ENCODE peak calls at places on chromosomes 4 and X, in nine cellular contexts. L is body of pancreas, E is A549, D is sigmoid colon, M is adrenal gland, V is stomach, S is Peyer's patch, P is HCT116, I is K562. Y is an unnamed sample.

GRCh38 chr4:136805582-136805981 is 726.7 kb downstream of the PCDH18 start:
- DNase-seq in L (no peak), E (no peak), D (no peak), M (no peak), V (no peak), S (no peak), P (no peak), I (no peak), Y (no peak)

GRCh38 chr4:153458969-153459368 is 7.2 kb upstream of the TMEM131L start:
- DNase-seq in L (no peak), E (no peak), D (no peak), M (no peak), V (no peak), S (no peak), P (no peak), I (no peak), Y (no peak)

GRCh38 chrX:41781500-41781899 is 57.5 kb downstream of the GPR82 start:
- DNase-seq in L (no peak), E (peak), D (no peak), M (no peak), V (no peak), S (no peak), P (peak), I (peak), Y (no peak)

GRCh38 chrX:136783159-136783558 is 2.4 kb upstream of the ARHGEF6 start:
- DNase-seq in L (no peak), E (peak), D (no peak), M (no peak), V (no peak), S (no peak), P (no peak), I (no peak), Y (no peak)

GRCh38 chr4:77615153-77615552 is 9.5 kb downstream of the CXCL13 start:
- DNase-seq in L (no peak), E (no peak), D (no peak), M (no peak), V (no peak), S (no peak), P (no peak), I (no peak), Y (no peak)

GRCh38 chrX:39725114-39725513 is 372.6 kb downstream of the BCOR start:
- DNase-seq in L (no peak), E (peak), D (no peak), M (no peak), V (no peak), S (no peak), P (no peak), I (no peak), Y (no peak)

GRCh38 chr4:42172921-42173320 is 20.5 kb upstream of the BEND4 start:
- DNase-seq in L (no peak), E (no peak), D (no peak), M (no peak), V (no peak), S (no peak), P (no peak), I (no peak), Y (no peak)

GRCh38 chr4:77184018-77184417 is 27.0 kb downstream of the CCNG2 start:
- DNase-seq in L (no peak), E (no peak), D (no peak), M (no peak), V (no peak), S (no peak), P (no peak), I (no peak), Y (no peak)

GRCh38 chr4:152138451-152138850 is 377.6 kb upstream of the GATB start:
- DNase-seq in L (no peak), E (no peak), D (no peak), M (no peak), V (no peak), S (no peak), P (no peak), I (no peak), Y (no peak)

GRCh38 chrX:105552395-105552794 is 269.9 kb upstream of the NRK start:
- DNase-seq in L (no peak), E (peak), D (no peak), M (no peak), V (no peak), S (no peak), P (no peak), I (no peak), Y (no peak)

GRCh38 chr4:4333265-4333706 is 43.2 kb downstream of the ZBTB49 start:
- DNase-seq in L (no peak), E (no peak), D (peak), M (peak), V (peak), S (peak), P (no peak), I (no peak), Y (no peak)

GRCh38 chrX:115940888-115941332 is 229.6 kb upstream of the AGTR2 start:
- DNase-seq in L (peak), E (peak), D (peak), M (peak), V (peak), S (peak), P (no peak), I (peak), Y (peak)

GRCh38 chr4:172851534-172851933 is 317.1 kb upstream of the GALNT7 start:
- DNase-seq in L (no peak), E (no peak), D (no peak), M (no peak), V (no peak), S (no peak), P (no peak), I (no peak), Y (no peak)

GRCh38 chr4:48746608-48747374 is 33.3 kb downstream of the FRYL start:
- DNase-seq in L (no peak), E (no peak), D (no peak), M (no peak), V (no peak), S (no peak), P (no peak), I (no peak), Y (no peak)

GRCh38 chr4:80268081-80268823 is 1.8 kb downstream of the FGF5 start:
- DNase-seq in L (no peak), E (no peak), D (no peak), M (no peak), V (no peak), S (no peak), P (no peak), I (no peak), Y (no peak)

GRCh38 chr4:14111730-14112171 is 484.2 kb upstream of the BOD1L1 start:
- DNase-seq in L (no peak), E (peak), D (no peak), M (no peak), V (no peak), S (no peak), P (no peak), I (no peak), Y (no peak)

GRCh38 chr4:133062851-133063250 is 86.2 kb upstream of the PCDH10 start:
- DNase-seq in L (no peak), E (no peak), D (no peak), M (no peak), V (no peak), S (no peak), P (no peak), I (no peak), Y (no peak)

GRCh38 chr4:95087657-95088455 is 330.1 kb downstream of the BMPR1B start:
- DNase-seq in L (no peak), E (peak), D (no peak), M (no peak), V (no peak), S (no peak), P (no peak), I (peak), Y (no peak)

GRCh38 chrX:124462931-124463330 is 116.6 kb downstream of the SH2D1A start:
- DNase-seq in L (no peak), E (no peak), D (no peak), M (no peak), V (no peak), S (no peak), P (no peak), I (no peak), Y (no peak)

GRCh38 chr4:173264245-173264959 is 69.8 kb downstream of the HMGB2 start:
- DNase-seq in L (peak), E (no peak), D (peak), M (peak), V (peak), S (peak), P (no peak), I (peak), Y (peak)

GRCh38 chr4:8502836-8503585 is 62.4 kb downstream of the TRMT44 start:
- DNase-seq in L (peak), E (no peak), D (no peak), M (no peak), V (no peak), S (no peak), P (no peak), I (no peak), Y (peak)

GRCh38 chrX:151984328-151984727 is 9.9 kb upstream of the GABRE start:
- DNase-seq in L (no peak), E (peak), D (no peak), M (peak), V (no peak), S (no peak), P (no peak), I (no peak), Y (no peak)

GRCh38 chrX:17192111-17192510 is 182.9 kb upstream of the NHS start:
- DNase-seq in L (no peak), E (no peak), D (no peak), M (no peak), V (no peak), S (no peak), P (no peak), I (no peak), Y (no peak)

GRCh38 chr4:171626554-171626953 is 186.7 kb upstream of the GALNTL6 start:
- DNase-seq in L (no peak), E (no peak), D (no peak), M (no peak), V (no peak), S (no peak), P (no peak), I (peak), Y (no peak)

GRCh38 chrX:131060147-131060546 is 2.0 kb downstream of the ARHGAP36 start:
- DNase-seq in L (no peak), E (no peak), D (no peak), M (no peak), V (no peak), S (no peak), P (no peak), I (no peak), Y (no peak)

GRCh38 chrX:17986440-17986839 is 125.3 kb upstream of the RAI2 start:
- DNase-seq in L (no peak), E (no peak), D (no peak), M (no peak), V (no peak), S (no peak), P (no peak), I (no peak), Y (no peak)

GRCh38 chr4:35423104-35423503 is 821.2 kb downstream of the ARAP2 start:
- DNase-seq in L (no peak), E (no peak), D (no peak), M (no peak), V (no peak), S (no peak), P (no peak), I (no peak), Y (no peak)

GRCh38 chrX:153510383-153510782 is 7.1 kb upstream of the ATP2B3 start:
- DNase-seq in L (no peak), E (no peak), D (no peak), M (no peak), V (no peak), S (no peak), P (no peak), I (no peak), Y (no peak)
- TF ChIP-seq POLR2A in L (no peak), E (no peak), D (no peak), M (no peak), V (no peak), S (no peak), P (no peak), I (no peak), Y (no peak)

GRCh38 chr4:142846729-142847606 is 867 bp upstream of the INPP4B start:
- DNase-seq in L (peak), E (peak), D (no peak), M (peak), V (peak), S (peak), P (peak), I (no peak), Y (peak)

GRCh38 chr4:142850478-142850877 is 4.4 kb upstream of the INPP4B start:
- DNase-seq in L (no peak), E (peak), D (no peak), M (no peak), V (no peak), S (no peak), P (peak), I (no peak), Y (no peak)

GRCh38 chr4:142845293-142846070 is 619 bp downstream of the INPP4B start:
- DNase-seq in L (peak), E (peak), D (peak), M (no peak), V (peak), S (peak), P (no peak), I (no peak), Y (peak)

GRCh38 chr4:142844782-142845181 is 1.3 kb downstream of the INPP4B start:
- DNase-seq in L (no peak), E (no peak), D (no peak), M (no peak), V (no peak), S (no peak), P (no peak), I (no peak), Y (no peak)

DNA sequence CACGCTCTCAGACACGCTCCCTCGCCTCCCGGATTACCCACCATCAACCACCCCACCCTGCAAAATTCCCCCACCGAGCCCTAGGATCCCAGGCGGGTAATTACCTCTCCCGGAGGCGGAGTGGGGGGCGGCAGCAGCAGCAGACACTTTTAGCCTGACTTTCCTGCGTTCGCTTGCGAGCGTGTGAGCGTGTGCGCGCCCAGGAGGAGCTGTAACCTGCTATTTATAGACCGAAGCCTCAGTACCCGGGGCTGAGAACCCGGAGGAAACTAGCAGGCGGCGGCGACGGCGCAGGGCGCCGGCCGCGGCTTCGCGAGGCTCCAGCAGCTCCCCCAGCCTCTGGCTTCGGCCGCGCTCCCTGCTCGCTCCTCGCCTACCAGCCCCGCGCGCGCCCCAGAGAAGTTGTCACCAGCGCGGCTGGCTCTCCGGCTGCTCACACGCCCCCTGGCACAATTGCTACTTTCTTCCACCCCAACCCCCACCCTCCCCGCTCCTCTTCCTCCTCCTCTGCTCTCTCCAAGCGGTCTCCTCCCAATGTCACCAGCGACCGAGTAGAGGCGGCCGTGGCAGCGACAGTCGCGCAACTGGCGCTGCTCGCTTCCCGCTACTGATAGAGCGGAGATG is at the start of gene INPP4B:
- DNase-seq in L (peak), E (peak), D (peak), M (peak), V (peak), S (peak), P (peak), I (no peak), Y (peak)
- H3K27ac ChIP-seq in L (no peak), E (peak), D (peak), M (no peak), V (peak), S (peak), P (peak), I (no peak), Y (peak)

DNA sequence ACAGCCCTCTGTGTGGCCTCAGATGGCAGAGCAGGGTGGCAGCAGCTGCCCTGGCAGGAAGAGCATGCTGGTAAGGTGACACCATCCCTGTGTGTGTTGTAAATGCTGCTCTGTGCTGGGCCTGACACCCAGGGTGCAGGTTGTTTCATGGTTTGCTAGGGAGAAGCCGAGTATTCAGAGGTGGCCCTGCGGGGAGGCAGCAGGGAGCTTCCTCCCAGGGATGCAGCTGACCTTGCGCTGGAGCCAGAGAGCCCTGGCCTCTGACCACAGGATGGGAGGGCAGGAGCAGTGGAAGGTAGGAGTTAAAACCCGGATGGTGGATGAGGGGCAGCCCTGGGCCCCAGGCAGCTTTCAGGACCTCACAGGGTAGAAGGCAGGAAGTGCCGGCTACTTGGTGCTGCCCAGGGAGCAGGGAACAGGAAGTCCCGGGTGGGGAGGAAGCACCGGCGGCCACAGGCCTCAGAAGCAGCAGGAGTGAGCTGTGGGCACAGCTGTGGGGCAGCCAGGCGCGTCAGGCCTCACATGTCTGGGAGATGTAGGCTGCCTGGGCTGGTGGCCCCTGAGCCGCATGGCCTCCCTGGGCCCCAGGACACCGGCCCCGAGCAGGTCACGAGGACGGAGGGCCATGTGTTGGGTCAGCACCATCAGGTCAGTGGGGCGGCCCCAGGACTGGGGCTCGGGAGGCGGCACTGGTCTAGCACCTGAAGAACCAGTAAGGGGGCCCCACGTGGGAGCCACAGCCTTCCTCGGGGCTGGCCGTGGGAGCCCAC is 19.1 kb downstream of the SH3BP2 start:
- DNase-seq in L (peak), E (no peak), D (peak), M (peak), V (peak), S (peak), P (peak), I (no peak), Y (peak)
- H3K4me3 ChIP-seq in L (no peak), E (no peak), D (peak), M (no peak), V (peak), S (peak), P (peak), I (no peak), Y (peak)

GRCh38 chr4:165111906-165112257 is 778 bp downstream of the TMEM192 start:
- DNase-seq in L (no peak), E (no peak), D (no peak), M (no peak), V (no peak), S (no peak), P (no peak), I (no peak), Y (no peak)

GRCh38 chr4:165118256-165118909 is 5.7 kb upstream of the TMEM192 start:
- DNase-seq in L (no peak), E (no peak), D (no peak), M (no peak), V (no peak), S (no peak), P (no peak), I (no peak), Y (no peak)

GRCh38 chr4:165115301-165115700 is 2.6 kb upstream of the TMEM192 start:
- DNase-seq in L (no peak), E (no peak), D (no peak), M (no peak), V (no peak), S (no peak), P (no peak), I (no peak), Y (no peak)

GRCh38 chr4:165106518-165106917 is 6.1 kb downstream of the TMEM192 start:
- DNase-seq in L (no peak), E (no peak), D (no peak), M (peak), V (no peak), S (no peak), P (no peak), I (no peak), Y (no peak)

GRCh38 chr4:165112258-165113156 is at the start of gene TMEM192:
- DNase-seq in L (peak), E (peak), D (peak), M (peak), V (peak), S (peak), P (peak), I (peak), Y (peak)
- TF ChIP-seq POLR2A in L (peak), E (no peak), D (peak), M (peak), V (no peak), S (peak), P (no peak), I (peak), Y (peak)

GRCh38 chrX:48530736-48531135 is 8.8 kb upstream of the TBC1D25 start:
- DNase-seq in L (no peak), E (no peak), D (peak), M (no peak), V (no peak), S (no peak), P (no peak), I (no peak), Y (no peak)
- H3K27ac ChIP-seq in L (no peak), E (peak), D (no peak), M (no peak), V (no peak), S (no peak), P (no peak), I (peak), Y (no peak)